ENCODE peak calls at places on chromosome 20, in seven cellular contexts. R is transverse colon, N is psoas muscle, M is colonic mucosa, W is ovary, Z is GM23248, J is heart left ventricle. C is an unnamed sample.
A peak's percentile ranks its signal among the peaks of the same experiment; 100 is the strongest.

GRCh38 chr20:22805219-22805618 is 220.8 kb upstream of the FOXA2 start:
- DNase-seq in R (no peak), N (peak; percentile 58), M (no peak), W (no peak), Z (peak; percentile 78), J (peak; percentile 46), C (no peak)

GRCh38 chr20:20780127-20780822 is 67.8 kb upstream of the RALGAPA2 start:
- DNase-seq in R (peak; percentile 77), N (peak; percentile 96), M (peak; percentile 80), W (peak; percentile 31), Z (peak; percentile 41), J (peak; percentile 85), C (peak; percentile 23)

GRCh38 chr20:23641936-23642751 is 4.4 kb upstream of the CST3 start:
- DNase-seq in R (no peak), N (peak; percentile 89), M (no peak), W (no peak), Z (peak; percentile 69), J (no peak), C (peak; percentile 45)

GRCh38 chr20:5056801-5057599 is 55.7 kb upstream of the SLC23A2 start:
- DNase-seq in R (peak; percentile 55), N (no peak), M (peak; percentile 56), W (no peak), Z (peak; percentile 65), J (peak; percentile 36), C (peak; percentile 58)

GRCh38 chr20:36754656-36755222 is 8.8 kb upstream of the NDRG3 start:
- DNase-seq in R (peak; percentile 54), N (no peak), M (peak; percentile 48), W (no peak), Z (peak; percentile 82), J (no peak), C (peak; percentile 71)

GRCh38 chr20:24782801-24783630 is 166.1 kb upstream of the CST7 start:
- DNase-seq in R (no peak), N (peak; percentile 14), M (no peak), W (no peak), Z (no peak), J (no peak), C (no peak)

GRCh38 chr20:49747707-49748524 is 34.2 kb upstream of the B4GALT5 start:
- DNase-seq in R (peak; percentile 66), N (peak; percentile 97), M (peak; percentile 43), W (peak; percentile 82), Z (peak; percentile 78), J (peak; percentile 97), C (peak; percentile 94)

GRCh38 chr20:4844766-4845465 is 123.2 kb downstream of the PRND start:
- DNase-seq in R (no peak), N (no peak), M (no peak), W (no peak), Z (no peak), J (no peak), C (no peak)

GRCh38 chr20:24685736-24686135 is 216.3 kb downstream of the SYNDIG1 start:
- DNase-seq in R (no peak), N (no peak), M (no peak), W (no peak), Z (no peak), J (no peak), C (no peak)

GRCh38 chr20:36118372-36118771 is 36.2 kb upstream of the EPB41L1 start:
- DNase-seq in R (no peak), N (no peak), M (no peak), W (no peak), Z (no peak), J (no peak), C (no peak)

GRCh38 chr20:33433465-33433864 is 10.1 kb downstream of the SNTA1 start:
- DNase-seq in R (no peak), N (peak; percentile 95), M (no peak), W (no peak), Z (peak; percentile 58), J (peak; percentile 90), C (peak; percentile 62)

GRCh38 chr20:20772492-20773047 is 60.1 kb upstream of the RALGAPA2 start:
- DNase-seq in R (no peak), N (no peak), M (no peak), W (no peak), Z (no peak), J (no peak), C (no peak)

GRCh38 chr20:10863337-10864060 is 189.7 kb upstream of the JAG1 start:
- DNase-seq in R (no peak), N (no peak), M (no peak), W (no peak), Z (peak; percentile 79), J (peak; percentile 49), C (no peak)

GRCh38 chr20:47315339-47315662 is 41.2 kb downstream of the ZMYND8 start:
- DNase-seq in R (no peak), N (no peak), M (no peak), W (no peak), Z (peak; percentile 72), J (no peak), C (no peak)

GRCh38 chr20:25669826-25670422 is 26.7 kb downstream of the ZNF337 start:
- DNase-seq in R (no peak), N (no peak), M (no peak), W (no peak), Z (peak; percentile 84), J (no peak), C (no peak)

GRCh38 chr20:41423026-41423425 is 56.4 kb upstream of the EMILIN3 start:
- DNase-seq in R (no peak), N (no peak), M (no peak), W (no peak), Z (no peak), J (no peak), C (no peak)

GRCh38 chr20:32278199-32278643 is 770 bp downstream of the KIF3B start:
- DNase-seq in R (no peak), N (no peak), M (no peak), W (no peak), Z (peak; percentile 57), J (no peak), C (no peak)

DNA sequence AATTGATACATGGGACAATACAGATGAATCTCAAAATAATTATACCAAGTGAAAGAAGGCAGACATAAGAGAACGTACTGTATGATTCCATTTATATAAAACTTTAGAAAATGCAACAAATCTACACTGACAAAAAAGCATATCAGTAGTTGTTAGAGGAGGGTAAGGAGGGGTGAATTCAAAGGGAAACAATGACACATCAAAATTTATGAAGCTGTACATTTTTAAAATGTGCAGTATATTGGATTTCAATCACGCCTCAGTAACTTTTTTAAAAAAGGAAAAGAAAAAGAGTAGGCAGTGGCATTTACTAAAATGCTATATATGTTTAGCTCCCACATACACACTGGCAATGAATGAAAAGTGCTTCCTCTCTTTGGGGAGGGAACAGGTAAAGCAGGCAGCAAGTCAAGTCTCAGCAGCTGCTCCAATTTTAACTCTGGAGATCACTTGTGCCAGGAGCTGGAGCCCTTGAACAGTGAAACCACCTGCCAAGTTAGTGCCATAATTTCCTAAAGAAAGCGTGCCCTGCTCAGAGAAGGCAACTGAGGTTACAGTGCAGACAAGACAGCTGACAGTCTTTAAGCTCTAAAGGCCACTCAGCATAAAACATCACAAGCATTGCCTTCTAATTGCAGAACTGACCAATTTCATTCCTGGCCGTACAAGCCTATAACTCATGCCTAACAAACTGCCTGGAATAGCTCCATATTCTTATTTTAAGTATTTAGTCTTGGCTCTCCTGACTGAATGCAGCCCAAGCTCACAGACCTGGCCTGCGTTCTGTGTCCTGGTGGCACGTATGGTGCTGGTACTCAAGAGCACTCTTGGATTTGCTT is 10.9 kb downstream of the FKBP1A start:
- DNase-seq in R (no peak), N (peak; percentile 64), M (no peak), W (no peak), Z (peak; percentile 49), J (no peak), C (no peak)
- H3K36me3 ChIP-seq in R (no peaks in the 10 kb centered on the region), N (no peaks in the 10 kb centered on the region), M (no peaks in the 10 kb centered on the region), W (no peaks in the 10 kb centered on the region), Z (peaks cover 3% of the 10 kb centered on the region), J (no peaks in the 10 kb centered on the region), C (no peaks in the 10 kb centered on the region)

GRCh38 chr20:59620860-59621485 is 16.6 kb downstream of the PHACTR3 start:
- DNase-seq in R (no peak), N (no peak), M (no peak), W (no peak), Z (no peak), J (no peak), C (no peak)
- H3K9me3 ChIP-seq in R (no peaks in the 10 kb centered on the region), N (no peaks in the 10 kb centered on the region), M (no peaks in the 10 kb centered on the region), W (no peaks in the 10 kb centered on the region), Z (no peaks in the 10 kb centered on the region), J (no peaks in the 10 kb centered on the region), C (no peaks in the 10 kb centered on the region)

GRCh38 chr20:3237011-3237957 is 1.7 kb downstream of the SLC4A11 start:
- DNase-seq in R (no peak), N (no peak), M (no peak), W (no peak), Z (no peak), J (no peak), C (no peak)
- H3K27ac ChIP-seq in R (no peak overlapping the region), N (no peak overlapping the region), M (no peak overlapping the region), W (no peak overlapping the region), Z (no peak overlapping the region), J (no peak overlapping the region), C (no peak overlapping the region)

DNA sequence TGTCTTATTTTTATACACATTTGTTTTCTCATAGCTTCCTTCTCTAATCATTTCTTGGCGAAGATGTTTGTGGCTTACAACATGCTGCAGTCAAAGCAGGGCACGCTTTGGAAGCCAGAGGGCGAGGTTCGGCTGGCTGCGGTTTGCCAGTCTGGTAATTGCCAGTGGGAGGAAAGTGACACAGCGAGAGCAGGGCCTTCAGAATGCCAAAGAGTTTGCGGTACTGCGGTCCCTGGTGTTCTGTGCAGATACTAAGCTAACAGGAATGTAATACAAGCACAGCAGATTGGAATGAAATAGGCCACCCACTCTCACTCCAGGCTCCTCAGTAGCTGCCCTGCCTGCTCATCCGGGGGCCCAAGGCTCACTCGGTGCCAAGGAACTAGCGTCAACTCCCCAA is 58.7 kb upstream of the TGM3 start:
- DNase-seq in R (peak; percentile 34), N (peak; percentile 76), M (peak; percentile 39), W (peak; percentile 22), Z (peak; percentile 99), J (peak; percentile 57), C (peak; percentile 73)
- H3K36me3 ChIP-seq in R (no peaks in the 10 kb centered on the region), N (no peaks in the 10 kb centered on the region), M (no peaks in the 10 kb centered on the region), W (no peaks in the 10 kb centered on the region), Z (no peaks in the 10 kb centered on the region), J (no peaks in the 10 kb centered on the region), C (no peaks in the 10 kb centered on the region)

DNA sequence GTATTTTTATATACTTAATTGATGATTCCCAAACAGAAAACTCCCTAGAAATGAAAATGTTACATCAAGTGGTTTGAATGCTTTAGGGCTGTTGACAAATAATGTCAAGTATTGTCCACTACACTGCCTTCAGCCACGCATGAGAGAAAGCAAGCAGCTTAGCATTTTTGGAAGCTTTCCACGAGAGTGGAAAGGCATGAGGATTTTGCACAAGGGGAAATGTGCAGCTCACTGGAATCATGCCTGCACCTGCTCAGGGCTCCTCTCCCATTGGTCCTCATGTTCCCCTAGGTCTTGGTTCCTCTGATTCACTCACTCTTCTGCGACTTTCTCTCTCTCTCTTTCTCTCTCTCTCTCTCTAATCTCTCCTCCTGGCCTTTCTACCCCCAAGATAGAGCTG is 439.5 kb upstream of the CDH4 start:
- DNase-seq in R (no peak), N (no peak), M (no peak), W (no peak), Z (no peak), J (no peak), C (no peak)
- H3K9me3 ChIP-seq in R (no peaks in the 10 kb centered on the region), N (no peaks in the 10 kb centered on the region), M (no peaks in the 10 kb centered on the region), W (peaks cover 3% of the 10 kb centered on the region), Z (no peaks in the 10 kb centered on the region), J (no peaks in the 10 kb centered on the region), C (no peaks in the 10 kb centered on the region)

GRCh38 chr20:62539646-62540045 is 63.9 kb upstream of the GATA5 start:
- DNase-seq in R (no peak), N (peak; percentile 84), M (no peak), W (no peak), Z (no peak), J (no peak), C (peak; percentile 52)
- H3K27ac ChIP-seq in R (peak overlapping the region; percentile 78), N (peak overlapping the region; percentile 97), M (no peak overlapping the region), W (no peak overlapping the region), Z (no peak overlapping the region), J (no peak overlapping the region), C (no peak overlapping the region)